ENCODE peak calls at places on chromosomes 5 and 9, in seven cellular contexts. R, M, Z, Y, B, S and L are unnamed samples.

GRCh38 chr9:92032891-92033290 is 82.3 kb downstream of the SPTLC1 start:
- DNase-seq in S (no peak), B (no peak), R (no peak), Y (no peak), M (no peak), Z (no peak), L (no peak)

GRCh38 chr5:516338-516925 is 7.8 kb downstream of the SLC9A3 start:
- DNase-seq in M (no peak), S (no peak), R (no peak), Z (no peak), B (no peak), Y (no peak), L (no peak)

GRCh38 chr5:56598941-56599340 is 216.4 kb upstream of the MAP3K1 start:
- DNase-seq in M (no peak), Z (no peak), S (no peak), R (no peak), Y (no peak), B (no peak), L (no peak)

GRCh38 chr5:68405026-68405684 is 189.6 kb downstream of the PIK3R1 start:
- DNase-seq in Z (no peak), M (no peak), B (no peak), Y (peak), R (no peak), S (no peak), L (peak)

GRCh38 chr9:9305600-9305999 is 1307.2 kb downstream of the PTPRD start:
- DNase-seq in S (no peak), R (no peak), Z (no peak), M (no peak), B (no peak), Y (no peak), L (no peak)

GRCh38 chr5:168827636-168828035 is 248.5 kb upstream of the PANK3 start:
- DNase-seq in B (no peak), R (no peak), Y (no peak), S (no peak), M (no peak), Z (no peak), L (no peak)

GRCh38 chr5:136769093-136769492 is 403.7 kb upstream of the TRPC7 start:
- DNase-seq in B (no peak), M (no peak), R (no peak), Z (no peak), Y (no peak), S (no peak), L (no peak)

GRCh38 chr5:67879619-67880357 is 335.8 kb upstream of the PIK3R1 start:
- DNase-seq in Y (no peak), B (no peak), S (no peak), R (no peak), M (no peak), Z (no peak), L (peak)

GRCh38 chr5:159712672-159713071 is 203.6 kb upstream of the ADRA1B start:
- DNase-seq in S (no peak), Y (no peak), Z (no peak), R (no peak), M (no peak), B (no peak), L (no peak)

GRCh38 chr5:71974165-71974564 is 133.1 kb upstream of the MAP1B start:
- DNase-seq in S (no peak), B (no peak), M (peak), Z (no peak), Y (no peak), R (no peak), L (no peak)

GRCh38 chr5:132050661-132051371 is 9.6 kb upstream of the IL3 start:
- DNase-seq in Z (no peak), B (no peak), M (no peak), R (no peak), Y (no peak), S (no peak), L (no peak)

GRCh38 chr5:67315082-67315801 is 118.6 kb upstream of the CD180 start:
- DNase-seq in M (peak), Z (no peak), Y (peak), B (no peak), R (no peak), S (no peak), L (peak)

GRCh38 chr5:4182144-4182543 is 586.5 kb downstream of the IRX1 start:
- DNase-seq in Y (no peak), S (no peak), M (no peak), B (no peak), R (no peak), Z (no peak), L (no peak)